ENCODE peak calls at places on chromosome 14, in eight cellular contexts. X is stomach; W is fibroblast of lung; B is IMR-90; Y is GM23248; F is CD4-positive, CD25-positive, alpha-beta regulatory T cell; O is PC-3; Q is Panc1. K is an unnamed sample. For H3K36me3, the result is how much of the 10 kb centered on the place peaks cover.

GRCh38 chr14:50932592-50933500 is 11.4 kb downstream of the PYGL start:
- DNase-seq in O (no peak), W (no peak), F (no peak), Y (no peak), Q (no peak), B (peak), X (no peak), K (no peak)

GRCh38 chr14:25239170-25239569 is 189.2 kb upstream of the STXBP6 start:
- DNase-seq in Y (no peak), O (no peak), W (no peak), F (no peak), B (no peak), Q (no peak), X (no peak), K (no peak)

GRCh38 chr14:85532981-85533820 is 3.3 kb downstream of the FLRT2 start:
- DNase-seq in X (peak), Q (no peak), B (peak), F (no peak), W (peak), Y (peak), O (peak), K (peak)

GRCh38 chr14:29463727-29464370 is 463.8 kb downstream of the PRKD1 start:
- DNase-seq in Q (no peak), Y (peak), X (no peak), B (no peak), F (no peak), W (peak), O (peak), K (no peak)

GRCh38 chr14:76772300-76773187 is 11.3 kb downstream of the VASH1 start:
- DNase-seq in X (no peak), Q (no peak), O (no peak), W (peak), Y (no peak), B (peak), F (no peak), K (peak)

GRCh38 chr14:100755649-100756048 is 29.0 kb downstream of the DLK1 start:
- DNase-seq in X (no peak), B (peak), W (peak), Q (no peak), O (peak), F (no peak), Y (peak), K (no peak)

GRCh38 chr14:72800848-72801370 is 93.0 kb downstream of the DPF3 start:
- DNase-seq in W (no peak), Q (no peak), O (no peak), B (no peak), X (no peak), Y (no peak), F (no peak), K (no peak)

GRCh38 chr14:80212025-80212402 is 710 bp upstream of the DIO2 start:
- DNase-seq in X (no peak), B (peak), O (no peak), Q (no peak), F (no peak), W (peak), Y (peak), K (no peak)

GRCh38 chr14:46820291-46820690 is 168.7 kb upstream of the RPL10L start:
- DNase-seq in Y (no peak), X (no peak), Q (no peak), W (no peak), F (no peak), O (no peak), B (no peak), K (no peak)

GRCh38 chr14:77991128-77991772 is 178.9 kb upstream of the NRXN3 start:
- DNase-seq in F (no peak), Y (no peak), Q (no peak), X (no peak), W (no peak), B (no peak), O (no peak), K (peak)

GRCh38 chr14:90661881-90662280 is 154.3 kb downstream of the TTC7B start:
- DNase-seq in Y (no peak), B (no peak), Q (no peak), W (no peak), F (no peak), O (no peak), X (no peak), K (no peak)

GRCh38 chr14:50798048-50798421 is 32.9 kb downstream of the NIN start:
- DNase-seq in X (no peak), Q (no peak), F (no peak), Y (no peak), B (no peak), O (no peak), W (no peak), K (no peak)

GRCh38 chr14:61380984-61381383 is 59.6 kb downstream of the PRKCH start:
- DNase-seq in B (no peak), F (no peak), O (peak), Y (no peak), Q (no peak), W (no peak), X (no peak), K (peak)

GRCh38 chr14:24155100-24155499 is 6.0 kb upstream of the IRF9 start:
- DNase-seq in O (no peak), F (no peak), Y (no peak), Q (no peak), X (no peak), B (no peak), W (no peak), K (no peak)

GRCh38 chr14:24157331-24157730 is 3.7 kb upstream of the IRF9 start:
- DNase-seq in F (no peak), O (no peak), Y (no peak), B (no peak), W (no peak), Q (no peak), X (no peak), K (no peak)

GRCh38 chr14:24160499-24160849 is 591 bp upstream of the IRF9 start:
- DNase-seq in F (no peak), Q (no peak), W (no peak), B (no peak), Y (no peak), X (no peak), O (no peak), K (no peak)

GRCh38 chr14:24159777-24160498 is 1.1 kb upstream of the IRF9 start:
- DNase-seq in W (no peak), Y (no peak), B (no peak), X (no peak), Q (no peak), F (no peak), O (no peak), K (no peak)

DNA sequence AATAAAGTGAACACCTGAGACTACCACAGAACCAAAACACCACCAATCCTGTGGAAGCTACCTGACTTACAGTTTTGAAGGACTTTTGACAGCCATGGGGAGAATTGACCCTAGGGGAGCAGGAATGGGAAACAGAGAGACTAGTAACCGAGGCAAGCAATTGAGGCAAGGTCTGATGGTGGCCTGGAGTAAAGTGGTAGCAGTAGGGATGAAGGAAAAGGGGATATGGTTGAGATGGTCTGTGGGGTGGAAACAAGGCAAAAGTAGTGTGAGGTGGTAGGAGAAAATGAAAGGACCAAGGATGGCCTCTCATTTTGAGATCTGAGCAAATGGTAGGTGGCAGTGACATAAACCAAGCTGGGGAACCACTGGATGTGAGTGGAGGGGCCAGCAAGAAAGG is 4.2 kb upstream of the IRF9 start:
- DNase-seq in F (no peak), W (no peak), O (no peak), X (no peak), Q (no peak), B (no peak), Y (no peak), K (no peak)
- H3K36me3 ChIP-seq in F (half or more), W (under half), O (under half), X (half or more), Q (under half), B (half or more), Y (under half), K (under half)

GRCh38 chr14:31174433-31174832 is 33.2 kb downstream of the HECTD1 start:
- DNase-seq in O (no peak), X (no peak), Q (no peak), W (no peak), F (no peak), B (no peak), Y (no peak), K (no peak)
- H3K36me3 ChIP-seq in O (under half), X (half or more), Q (under half), W (under half), F (half or more), B (under half), Y (under half), K (under half)

GRCh38 chr14:96384053-96384452 is 7.9 kb upstream of the AK7 start:
- DNase-seq in B (no peak), Y (no peak), X (no peak), Q (no peak), F (no peak), W (no peak), O (no peak), K (no peak)
- H3K36me3 ChIP-seq in B (under half), Y (under half), X (under half), Q (under half), F (under half), W (under half), O (under half), K (under half)

DNA sequence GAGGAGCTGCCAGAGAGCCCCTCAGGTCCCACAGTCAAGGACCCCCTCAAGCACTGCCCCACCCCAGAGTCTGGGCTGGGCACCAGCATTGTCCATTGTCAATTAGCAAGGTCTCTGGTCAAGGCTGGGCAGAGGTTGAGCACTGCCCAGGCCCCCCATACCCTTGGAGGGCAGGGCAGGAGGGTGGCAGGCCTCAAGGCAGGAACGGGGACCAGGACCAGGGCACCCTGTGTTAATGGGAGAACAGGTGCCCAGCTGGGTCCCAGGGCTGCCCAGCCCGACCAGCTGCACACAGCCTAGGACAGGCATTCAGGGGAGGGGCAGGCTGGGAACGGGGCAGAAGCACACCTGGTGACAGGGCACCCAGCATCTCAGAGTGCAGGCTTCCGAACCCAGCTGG is 18.4 kb downstream of the SIVA1 start:
- DNase-seq in O (no peak), W (no peak), Y (no peak), X (no peak), B (no peak), F (no peak), Q (no peak), K (no peak)
- H3K36me3 ChIP-seq in O (under half), W (under half), Y (under half), X (half or more), B (half or more), F (under half), Q (under half), K (under half)

GRCh38 chr14:103129301-103130016 is 6.2 kb downstream of the TNFAIP2 start:
- DNase-seq in W (no peak), B (no peak), Y (no peak), Q (no peak), F (no peak), O (peak), X (no peak), K (peak)

GRCh38 chr14:103128631-103129300 is 5.5 kb downstream of the TNFAIP2 start:
- DNase-seq in B (no peak), F (no peak), Y (no peak), W (no peak), O (peak), X (peak), Q (no peak), K (peak)

GRCh38 chr14:103130965-103131364 is 7.7 kb downstream of the TNFAIP2 start:
- DNase-seq in X (no peak), W (peak), F (no peak), Q (no peak), B (peak), Y (peak), O (peak), K (peak)

GRCh38 chr14:103131580-103131979 is 8.3 kb downstream of the TNFAIP2 start:
- DNase-seq in B (no peak), W (no peak), Y (no peak), Q (no peak), F (no peak), X (no peak), O (no peak), K (peak)

GRCh38 chr14:103130017-103130764 is 6.9 kb downstream of the TNFAIP2 start:
- DNase-seq in B (no peak), X (no peak), Q (no peak), O (no peak), W (no peak), Y (no peak), F (no peak), K (peak)
- H3K36me3 ChIP-seq in B (under half), X (half or more), Q (under half), O (under half), W (under half), Y (under half), F (under half), K (under half)

GRCh38 chr14:106347291-106347778 is 821.0 kb downstream of the TMEM121 start:
- DNase-seq in X (no peak), W (no peak), Y (no peak), B (no peak), O (no peak), Q (no peak), F (no peak), K (no peak)
- H3K36me3 ChIP-seq in X (under half), W (under half), Y (under half), B (under half), O (under half), Q (under half), F (under half), K (under half)

GRCh38 chr14:64215978-64216377 is 78.2 kb downstream of the ESR2 start:
- DNase-seq in B (peak), W (no peak), F (no peak), X (no peak), O (no peak), Q (no peak), Y (no peak), K (no peak)
- H3K36me3 ChIP-seq in B (under half), W (under half), F (half or more), X (half or more), O (under half), Q (under half), Y (under half), K (under half)

DNA sequence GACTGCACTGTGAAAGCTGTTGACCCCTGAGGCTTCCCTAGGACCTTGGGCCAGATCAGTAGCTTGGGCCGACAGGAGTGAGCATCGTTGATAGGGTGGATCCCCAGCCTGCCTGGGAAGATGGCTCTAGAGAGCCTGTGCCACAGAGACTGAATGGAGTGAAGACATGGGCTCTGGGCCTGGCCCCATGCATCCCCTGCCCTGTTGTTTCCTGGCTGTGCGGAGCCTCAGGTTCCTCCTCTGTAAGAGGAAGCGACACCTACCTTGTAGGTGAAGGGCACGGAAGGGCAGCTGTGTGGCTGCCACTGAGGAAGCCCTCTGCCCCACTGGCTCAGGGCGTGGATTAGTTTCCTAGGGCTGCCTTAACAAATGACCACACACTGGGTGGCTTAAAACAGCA is 23.9 kb downstream of the PLEKHG3 start:
- DNase-seq in W (no peak), Y (no peak), X (no peak), F (no peak), Q (no peak), B (no peak), O (no peak), K (no peak)
- H3K36me3 ChIP-seq in W (under half), Y (under half), X (half or more), F (under half), Q (under half), B (under half), O (under half), K (under half)